ENCODE peak calls at places on chromosome 4, in eight cellular contexts. B is pancreas; P is Ammon's horn; L is stimulated activated CD4-positive, alpha-beta T cell treated with anti-CD3 and anti-CD28 coated beads, Interleukin-2, amount 100 ng/mL, for 48 hours; Z is ACHN; T is cardiac fibroblast; H is naive thymus-derived CD4-positive, alpha-beta T cell; R is HS-5. I is an unnamed sample.

GRCh38 chr4:98448923-98449322 is 187.7 kb downstream of the RAP1GDS1 start:
- DNase-seq in B (no peak), P (no peak), L (no peak), Z (no peak), T (peak; percentile 42), H (no peak), R (no peak), I (no peak)

GRCh38 chr4:24842356-24842755 is 47.0 kb downstream of the SOD3 start:
- DNase-seq in B (no peak), P (peak; percentile 26), L (no peak), Z (no peak), T (no peak), H (no peak), R (no peak), I (no peak)

GRCh38 chr4:65391814-65392213 is 278.5 kb downstream of the EPHA5 start:
- DNase-seq in B (no peak), P (no peak), L (no peak), Z (no peak), T (no peak), H (no peak), R (no peak), I (no peak)

GRCh38 chr4:118981171-118981838 is 92.7 kb downstream of the SYNPO2 start:
- DNase-seq in B (no peak), P (no peak), L (no peak), Z (no peak), T (no peak), H (no peak), R (no peak), I (no peak)

GRCh38 chr4:165991325-165992180 is 118.5 kb downstream of the TLL1 start:
- DNase-seq in B (no peak), P (no peak), L (no peak), Z (no peak), T (peak; percentile 17), H (no peak), R (peak; percentile 42), I (no peak)

GRCh38 chr4:169369634-169370033 is 98.9 kb upstream of the SH3RF1 start:
- DNase-seq in B (no peak), P (no peak), L (no peak), Z (no peak), T (no peak), H (no peak), R (no peak), I (no peak)

GRCh38 chr4:152847376-152847775 is 67.6 kb downstream of the ARFIP1 start:
- DNase-seq in B (no peak), P (no peak), L (no peak), Z (no peak), T (no peak), H (no peak), R (no peak), I (no peak)

GRCh38 chr4:27381806-27382205 is 521.2 kb downstream of the STIM2 start:
- DNase-seq in B (no peak), P (no peak), L (no peak), Z (no peak), T (no peak), H (no peak), R (no peak), I (no peak)

GRCh38 chr4:71009091-71009490 is 15.6 kb downstream of the DCK start:
- DNase-seq in B (no peak), P (no peak), L (no peak), Z (no peak), T (no peak), H (no peak), R (no peak), I (no peak)

GRCh38 chr4:141455651-141456050 is 180.7 kb upstream of the IL15 start:
- DNase-seq in B (no peak), P (no peak), L (no peak), Z (no peak), T (peak; percentile 6), H (no peak), R (no peak), I (no peak)

GRCh38 chr4:173436866-173437265 is 38.0 kb upstream of the SCRG1 start:
- DNase-seq in B (no peak), P (no peak), L (no peak), Z (no peak), T (no peak), H (no peak), R (no peak), I (no peak)

I was measured in pulmonary artery endothelial cell.